ENCODE peak calls at places on chromosomes 1 and 21, in eight cellular contexts. P, S, Y, L, X, M, A and G are unnamed samples.

GRCh38 chr1:218209351-218209861 is 75.7 kb upstream of the RRP15 start:
- DNase-seq in P (no peak), S (no peak), X (peak), Y (no peak), A (no peak), M (no peak), L (no peak), G (no peak)

GRCh38 chr1:150548632-150549495 is at the start of gene ADAMTSL4:
- DNase-seq in P (no peak), X (no peak), M (no peak), A (peak), L (no peak), S (peak), Y (no peak), G (peak)

GRCh38 chr1:223745731-223746130 is 33.4 kb downstream of the CAPN2 start:
- DNase-seq in P (no peak), A (no peak), Y (no peak), L (no peak), X (no peak), S (no peak), M (no peak), G (no peak)

GRCh38 chr1:28241633-28242241 is 5.8 kb downstream of the ATP5IF1 start:
- DNase-seq in Y (no peak), L (no peak), M (no peak), S (no peak), A (no peak), X (no peak), P (no peak), G (no peak)

GRCh38 chr1:154497026-154497806 is 4.8 kb upstream of the TDRD10 start:
- DNase-seq in M (no peak), Y (no peak), X (no peak), P (no peak), S (peak), L (no peak), A (peak), G (peak)

GRCh38 chr1:66596191-66596590 is 62.2 kb downstream of the SGIP1 start:
- DNase-seq in P (no peak), A (no peak), Y (no peak), M (no peak), S (no peak), L (no peak), X (no peak), G (no peak)

GRCh38 chr1:39081266-39082139 is 55.4 kb downstream of the NDUFS5 start:
- DNase-seq in X (no peak), Y (no peak), A (peak), L (no peak), P (no peak), S (no peak), M (no peak), G (peak)

GRCh38 chr1:91851130-91852010 is 34.6 kb downstream of the TGFBR3 start:
- DNase-seq in S (peak), L (no peak), A (no peak), X (no peak), P (peak), Y (peak), M (peak), G (no peak)

GRCh38 chr21:17270234-17270633 is 242.6 kb upstream of the CXADR start:
- DNase-seq in Y (no peak), L (peak), A (no peak), M (peak), S (peak), X (peak), P (no peak), G (no peak)

GRCh38 chr1:94922756-94923465 is 4.0 kb downstream of the CNN3 start:
- DNase-seq in M (no peak), S (no peak), L (no peak), P (no peak), Y (no peak), X (no peak), A (no peak), G (no peak)

GRCh38 chr21:32861871-32862270 is 90.3 kb upstream of the PAXBP1 start:
- DNase-seq in Y (no peak), X (no peak), A (no peak), M (no peak), S (no peak), L (no peak), P (no peak), G (no peak)

GRCh38 chr21:44956356-44957046 is 16.7 kb downstream of the SLX9 start:
- DNase-seq in X (no peak), A (no peak), S (no peak), Y (no peak), M (no peak), P (no peak), L (no peak), G (no peak)

GRCh38 chr21:28339403-28339802 is 653.3 kb downstream of the LTN1 start:
- DNase-seq in X (no peak), Y (no peak), L (no peak), A (no peak), M (no peak), P (no peak), S (no peak), G (no peak)

GRCh38 chr1:209585672-209586071 is 2.2 kb downstream of the CAMK1G start:
- DNase-seq in L (no peak), S (peak), X (no peak), Y (peak), P (peak), A (no peak), M (peak), G (no peak)

GRCh38 chr1:214838351-214838750 is 235.4 kb downstream of the CENPF start:
- DNase-seq in Y (no peak), M (no peak), L (no peak), P (no peak), X (no peak), S (no peak), A (no peak), G (no peak)

GRCh38 chr1:6075747-6076146 is 30.1 kb downstream of the KCNAB2 start:
- DNase-seq in M (no peak), X (no peak), S (no peak), L (no peak), P (no peak), Y (no peak), A (no peak), G (no peak)

GRCh38 chr1:109639841-109640184 is 16.1 kb upstream of the GSTM4 start:
- DNase-seq in M (no peak), X (no peak), P (no peak), S (peak), Y (no peak), A (no peak), L (no peak), G (no peak)

GRCh38 chr1:208043690-208044089 is 132.8 kb upstream of the CD34 start:
- DNase-seq in P (peak), A (no peak), M (no peak), L (no peak), X (no peak), S (no peak), Y (no peak), G (no peak)

GRCh38 chr21:9837946-9838801 is 683.2 kb upstream of the TPTE start:
- DNase-seq in S (no peak), P (no peak), M (no peak), A (no peak), L (no peak), Y (no peak), X (no peak), G (no peak)

GRCh38 chr1:65167544-65167943 is 19.5 kb downstream of the AK4 start:
- DNase-seq in X (no peak), S (no peak), Y (no peak), P (no peak), A (no peak), L (no peak), M (no peak), G (no peak)

GRCh38 chr1:227316941-227317540 is 1.3 kb downstream of the CDC42BPA start:
- DNase-seq in P (peak), S (no peak), M (no peak), X (no peak), L (no peak), A (no peak), Y (no peak), G (no peak)

GRCh38 chr1:153292740-153293479 is 19.8 kb downstream of the PGLYRP3 start:
- DNase-seq in A (no peak), S (no peak), X (no peak), P (no peak), Y (no peak), M (no peak), L (no peak), G (no peak)

GRCh38 chr1:151989131-151989868 is 4.4 kb downstream of the S100A10 start:
- DNase-seq in P (no peak), L (no peak), A (peak), S (peak), X (peak), Y (no peak), M (no peak), G (no peak)

GRCh38 chr21:46052703-46053651 is 44.9 kb upstream of the COL6A2 start:
- DNase-seq in L (no peak), A (peak), Y (peak), X (peak), S (no peak), M (no peak), P (no peak), G (no peak)

GRCh38 chr1:180194546-180195207 is 35.4 kb upstream of the LHX4 start:
- DNase-seq in M (peak), Y (no peak), S (no peak), X (no peak), A (no peak), P (no peak), L (peak), G (no peak)

GRCh38 chr1:91026777-91027176 is 4.9 kb upstream of the ZNF644 start:
- DNase-seq in M (no peak), S (no peak), Y (no peak), L (no peak), A (no peak), X (no peak), P (no peak), G (no peak)

GRCh38 chr1:229283183-229283611 is 12.3 kb downstream of the RAB4A start:
- DNase-seq in L (no peak), S (no peak), Y (no peak), M (no peak), X (no peak), A (no peak), P (no peak), G (no peak)

GRCh38 chr1:209926045-209926444 is 12.0 kb upstream of the SYT14 start:
- DNase-seq in X (peak), L (no peak), M (peak), S (peak), P (no peak), Y (no peak), A (no peak), G (no peak)

GRCh38 chr1:200979574-200980451 is 43.7 kb downstream of the KIF21B start:
- DNase-seq in P (no peak), A (peak), L (no peak), S (no peak), M (peak), X (no peak), Y (no peak), G (peak)

GRCh38 chr1:17802164-17802563 is 47.0 kb downstream of the ACTL8 start:
- DNase-seq in X (no peak), S (no peak), M (no peak), Y (no peak), A (no peak), P (no peak), L (no peak), G (no peak)

GRCh38 chr1:202807926-202808757 is at the start of gene KDM5B:
- DNase-seq in Y (peak), P (peak), M (peak), A (peak), L (no peak), X (no peak), S (peak), G (peak)

GRCh38 chr1:244454412-244454811 is 2.7 kb upstream of the ADSS2 start:
- DNase-seq in Y (no peak), X (no peak), S (no peak), L (no peak), M (no peak), P (no peak), A (no peak), G (no peak)

GRCh38 chr1:157270705-157271274 is 132.6 kb upstream of the ETV3 start:
- DNase-seq in Y (no peak), M (no peak), S (no peak), X (no peak), L (no peak), P (no peak), A (no peak), G (no peak)

GRCh38 chr1:176033474-176033873 is 173.6 kb downstream of the COP1 start:
- DNase-seq in S (no peak), L (no peak), Y (no peak), A (no peak), M (no peak), P (no peak), X (no peak), G (no peak)

GRCh38 chr1:157114183-157115121 is 14.8 kb upstream of the ETV3L start:
- DNase-seq in X (no peak), S (no peak), L (no peak), M (no peak), P (no peak), Y (peak), A (no peak), G (no peak)

GRCh38 chr1:24888971-24889670 is 41.0 kb downstream of the RUNX3 start:
- DNase-seq in L (no peak), S (no peak), M (no peak), P (no peak), X (peak), Y (no peak), A (no peak), G (no peak)

GRCh38 chr1:154557939-154558609 is 388 bp downstream of the UBE2Q1 start:
- DNase-seq in M (no peak), Y (peak), L (no peak), S (peak), A (peak), P (no peak), X (no peak), G (peak)

GRCh38 chr1:7541629-7542028 is 229.5 kb upstream of the VAMP3 start:
- DNase-seq in M (no peak), X (no peak), L (no peak), P (no peak), S (no peak), Y (no peak), A (no peak), G (no peak)

GRCh38 chr1:89025928-89026327 is 3.3 kb upstream of the GBP3 start:
- DNase-seq in A (no peak), X (no peak), Y (no peak), P (no peak), S (no peak), M (no peak), L (no peak), G (no peak)